ENCODE peak calls at places on chromosomes 16 and 17, in eight cellular contexts. Q is H1, R is spleen, N is prostate gland, L is HCT116, P is suprapubic skin, G is HL-60, E is Panc1. Z is an unnamed sample.

GRCh38 chr17:57957120-57957850 is 2.1 kb upstream of the CUEDC1 start:
- DNase-seq in Q (peak; percentile 43), R (peak; percentile 41), N (no peak), L (no peak), P (peak; percentile 59), G (no peak), E (no peak), Z (no peak)

GRCh38 chr16:52496051-52496876 is 50.7 kb downstream of the TOX3 start:
- DNase-seq in Q (no peak), R (no peak), N (no peak), L (no peak), P (no peak), G (no peak), E (no peak), Z (no peak)

GRCh38 chr17:83194189-83194565 is 114.8 kb downstream of the METRNL start:
- DNase-seq in Q (no peak), R (peak; percentile 74), N (no peak), L (no peak), P (peak; percentile 74), G (no peak), E (no peak), Z (peak; percentile 7)

GRCh38 chr16:19696312-19696711 is 21.7 kb downstream of the KNOP1 start:
- DNase-seq in Q (no peak), R (peak; percentile 73), N (peak; percentile 75), L (no peak), P (peak; percentile 91), G (no peak), E (peak; percentile 69), Z (peak; percentile 92)

GRCh38 chr16:75074920-75075687 is 41.5 kb downstream of the LDHD start:
- DNase-seq in Q (no peak), R (peak; percentile 93), N (no peak), L (no peak), P (no peak), G (peak; percentile 86), E (no peak), Z (peak; percentile 74)

GRCh38 chr17:74785981-74786360 is 9.8 kb upstream of the NAT9 start:
- DNase-seq in Q (no peak), R (no peak), N (no peak), L (no peak), P (no peak), G (no peak), E (no peak), Z (no peak)

GRCh38 chr16:17367932-17368331 is 102.8 kb downstream of the XYLT1 start:
- DNase-seq in Q (peak; percentile 82), R (no peak), N (no peak), L (no peak), P (no peak), G (no peak), E (no peak), Z (peak; percentile 41)

GRCh38 chr16:81651758-81652718 is 127.1 kb upstream of the PLCG2 start:
- DNase-seq in Q (no peak), R (no peak), N (no peak), L (no peak), P (no peak), G (no peak), E (no peak), Z (no peak)

GRCh38 chr17:66468241-66469087 is 166.1 kb downstream of the PRKCA start:
- DNase-seq in Q (no peak), R (no peak), N (no peak), L (no peak), P (no peak), G (peak; percentile 97), E (no peak), Z (no peak)

GRCh38 chr16:46858151-46858550 is 26.0 kb upstream of the GPT2 start:
- DNase-seq in Q (no peak), R (no peak), N (no peak), L (no peak), P (no peak), G (no peak), E (no peak), Z (no peak)

GRCh38 chr17:9050801-9051401 is 29.6 kb downstream of the NTN1 start:
- DNase-seq in Q (peak; percentile 59), R (no peak), N (peak; percentile 19), L (peak; percentile 55), P (no peak), G (no peak), E (no peak), Z (no peak)

DNA sequence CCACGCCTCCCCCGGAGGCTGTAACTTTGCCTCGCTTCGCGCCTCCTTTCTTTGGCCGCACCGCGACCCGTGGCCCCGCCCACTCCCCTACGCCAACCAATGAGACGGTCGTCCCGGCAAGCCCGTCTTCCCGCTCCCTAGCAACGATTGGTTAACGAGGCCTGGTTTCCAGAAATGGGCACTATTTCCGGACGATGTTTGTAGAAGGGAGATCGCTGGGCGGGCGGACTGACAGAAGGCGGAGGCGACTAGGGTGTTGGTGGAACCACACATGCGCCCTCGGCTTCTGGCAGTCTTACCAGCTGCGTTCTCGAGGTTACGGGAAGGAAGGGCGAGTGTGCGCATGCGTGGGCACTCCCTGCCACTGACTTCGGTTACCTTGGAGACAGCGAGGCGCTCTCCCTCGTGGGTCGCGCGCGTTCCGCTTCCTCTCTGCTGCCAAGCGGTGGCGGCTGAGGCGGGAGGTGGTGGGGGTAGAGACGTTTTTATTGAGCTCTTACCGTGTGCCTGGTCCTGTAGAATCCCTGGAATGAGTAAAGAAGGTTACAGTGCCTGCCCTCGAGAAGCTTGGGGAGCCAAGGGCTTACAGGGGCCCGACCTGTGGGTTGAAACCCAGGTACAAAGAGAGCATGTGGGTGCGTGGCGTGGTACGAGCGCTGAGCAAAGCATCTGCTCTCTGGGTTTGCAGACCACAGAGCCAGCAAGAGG is 447 bp upstream of the MAP3K14 start:
- DNase-seq in Q (peak; percentile 99), R (peak; percentile 100), N (peak; percentile 100), L (peak; percentile 100), P (peak; percentile 100), G (peak; percentile 99), E (peak; percentile 97), Z (peak; percentile 100)
- TF ChIP-seq POLR2AphosphoS5 in Q (peak; percentile 29), R (peak; percentile 94), N (peak; percentile 99), L (peak; percentile 14), P (peak; percentile 92), G (peak; percentile 89), E (no peak), Z (peak; percentile 83)

GRCh38 chr17:1188812-1189211 is 9.0 kb upstream of the ABR start:
- DNase-seq in Q (no peak), R (no peak), N (peak; percentile 87), L (no peak), P (peak; percentile 94), G (no peak), E (no peak), Z (peak; percentile 71)

GRCh38 chr17:1181769-1182137 is 2.0 kb upstream of the ABR start:
- DNase-seq in Q (no peak), R (no peak), N (no peak), L (no peak), P (no peak), G (no peak), E (no peak), Z (no peak)

GRCh38 chr17:1182831-1183578 is 3.2 kb upstream of the ABR start:
- DNase-seq in Q (no peak), R (no peak), N (no peak), L (no peak), P (no peak), G (no peak), E (no peak), Z (no peak)

GRCh38 chr17:1186214-1186820 is 6.5 kb upstream of the ABR start:
- DNase-seq in Q (no peak), R (no peak), N (no peak), L (no peak), P (no peak), G (no peak), E (no peak), Z (no peak)

GRCh38 chr17:1186923-1187771 is 7.4 kb upstream of the ABR start:
- DNase-seq in Q (peak; percentile 90), R (peak; percentile 96), N (peak; percentile 69), L (peak; percentile 72), P (peak; percentile 92), G (no peak), E (peak; percentile 42), Z (peak; percentile 86)
- H3K4me3 ChIP-seq in Q (no peak overlapping the region), R (no peak overlapping the region), N (no peak overlapping the region), L (no peak overlapping the region), P (peak overlapping the region; percentile 23), G (no peak overlapping the region), E (no peak overlapping the region), Z (no peak overlapping the region)

GRCh38 chr17:47188799-47189731 is at the start of gene CDC27:
- DNase-seq in Q (peak; percentile 100), R (peak; percentile 100), N (peak; percentile 99), L (peak; percentile 99), P (peak; percentile 99), G (peak; percentile 86), E (peak; percentile 93), Z (peak; percentile 100)

GRCh38 chr17:47190770-47191169 is 1.7 kb upstream of the CDC27 start:
- DNase-seq in Q (no peak), R (no peak), N (no peak), L (no peak), P (no peak), G (no peak), E (no peak), Z (no peak)

GRCh38 chr17:47184671-47185070 is 4.4 kb downstream of the CDC27 start:
- DNase-seq in Q (no peak), R (no peak), N (no peak), L (no peak), P (no peak), G (no peak), E (no peak), Z (no peak)

GRCh38 chr17:47189732-47190621 is 882 bp upstream of the CDC27 start:
- DNase-seq in Q (no peak), R (no peak), N (no peak), L (no peak), P (no peak), G (no peak), E (no peak), Z (no peak)

GRCh38 chr17:47188266-47188665 is 829 bp downstream of the CDC27 start:
- DNase-seq in Q (no peak), R (no peak), N (no peak), L (no peak), P (no peak), G (no peak), E (no peak), Z (no peak)
- TF ChIP-seq POLR2AphosphoS5 in Q (no peak), R (no peak), N (no peak), L (no peak), P (no peak), G (no peak), E (no peak), Z (no peak)

DNA sequence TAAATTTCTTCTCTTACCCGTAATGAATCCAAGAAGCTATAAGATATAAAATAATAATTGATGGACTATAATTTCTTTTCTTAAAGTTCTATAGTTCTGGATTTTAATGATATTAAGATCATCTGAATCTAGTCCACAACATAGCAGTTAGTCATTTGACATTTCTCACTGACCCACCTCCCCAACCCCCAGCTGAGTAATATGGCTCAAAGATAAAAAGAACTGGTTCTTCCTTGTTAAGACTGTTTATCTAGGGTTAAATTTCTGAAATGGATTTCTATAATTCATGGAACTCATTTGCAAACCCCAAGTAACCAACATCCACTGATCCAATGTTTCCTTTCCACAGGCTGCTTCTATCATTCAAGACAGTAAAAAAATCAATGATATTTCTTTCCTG is 133.9 kb upstream of the SOX9 start:
- DNase-seq in Q (no peak), R (no peak), N (no peak), L (no peak), P (no peak), G (no peak), E (no peak), Z (no peak)
- H3K4me3 ChIP-seq in Q (no peak overlapping the region), R (no peak overlapping the region), N (no peak overlapping the region), L (no peak overlapping the region), P (no peak overlapping the region), G (no peak overlapping the region), E (no peak overlapping the region), Z (no peak overlapping the region)